ENCODE peak calls at places on chromosomes 4 and X, in seven cellular contexts. One of them, this sample, is unnamed.

GRCh38 chr4:168511780-168512467 is 15.1 kb downstream of the PALLD start:
- DNase-seq in psoas muscle: no peak
- DNase-seq in RWPE1: no peak
- DNase-seq in GM23248: no peak
- DNase-seq in right cardiac atrium: peak
- DNase-seq in heart right ventricle: no peak
- DNase-seq in colonic mucosa: no peak
- DNase-seq in this sample: no peak

GRCh38 chr4:129455462-129455861 is 359.5 kb downstream of the C4orf33 start:
- DNase-seq in heart right ventricle: no peak
- DNase-seq in RWPE1: no peak
- DNase-seq in GM23248: no peak
- DNase-seq in right cardiac atrium: no peak
- DNase-seq in colonic mucosa: no peak
- DNase-seq in psoas muscle: no peak
- DNase-seq in this sample: no peak

GRCh38 chrX:57445046-57445445 is 146.8 kb upstream of the ZXDB start:
- DNase-seq in colonic mucosa: no peak
- DNase-seq in heart right ventricle: no peak
- DNase-seq in RWPE1: no peak
- DNase-seq in psoas muscle: no peak
- DNase-seq in right cardiac atrium: no peak
- DNase-seq in GM23248: no peak
- DNase-seq in this sample: no peak

GRCh38 chr4:656651-657337 is 17.3 kb downstream of the ATP5ME start:
- DNase-seq in psoas muscle: no peak
- DNase-seq in right cardiac atrium: no peak
- DNase-seq in heart right ventricle: no peak
- DNase-seq in RWPE1: no peak
- DNase-seq in GM23248: peak
- DNase-seq in colonic mucosa: no peak
- DNase-seq in this sample: no peak

GRCh38 chr4:126591583-126591982 is 1041.2 kb upstream of the INTU start:
- DNase-seq in heart right ventricle: no peak
- DNase-seq in psoas muscle: no peak
- DNase-seq in right cardiac atrium: no peak
- DNase-seq in GM23248: peak
- DNase-seq in colonic mucosa: no peak
- DNase-seq in RWPE1: no peak
- DNase-seq in this sample: no peak

GRCh38 chr4:147940144-147940543 is 208.3 kb downstream of the ARHGAP10 start:
- DNase-seq in heart right ventricle: no peak
- DNase-seq in GM23248: no peak
- DNase-seq in colonic mucosa: no peak
- DNase-seq in psoas muscle: no peak
- DNase-seq in RWPE1: no peak
- DNase-seq in right cardiac atrium: peak
- DNase-seq in this sample: no peak

GRCh38 chr4:24419147-24420034 is 165.0 kb downstream of the DHX15 start:
- DNase-seq in right cardiac atrium: peak
- DNase-seq in GM23248: peak
- DNase-seq in psoas muscle: peak
- DNase-seq in RWPE1: peak
- DNase-seq in heart right ventricle: peak
- DNase-seq in colonic mucosa: peak
- DNase-seq in this sample: peak

GRCh38 chr4:153564630-153565525 is 98.7 kb downstream of the TMEM131L start:
- DNase-seq in RWPE1: no peak
- DNase-seq in colonic mucosa: peak
- DNase-seq in GM23248: peak
- DNase-seq in psoas muscle: no peak
- DNase-seq in heart right ventricle: no peak
- DNase-seq in right cardiac atrium: peak
- DNase-seq in this sample: no peak

GRCh38 chr4:10704050-10704810 is 19.7 kb upstream of the CLNK start:
- DNase-seq in colonic mucosa: no peak
- DNase-seq in GM23248: no peak
- DNase-seq in right cardiac atrium: no peak
- DNase-seq in heart right ventricle: no peak
- DNase-seq in RWPE1: no peak
- DNase-seq in psoas muscle: no peak
- DNase-seq in this sample: no peak

GRCh38 chr4:68718447-68719074 is 48.1 kb upstream of the UGT2B15 start:
- DNase-seq in RWPE1: no peak
- DNase-seq in psoas muscle: no peak
- DNase-seq in colonic mucosa: no peak
- DNase-seq in heart right ventricle: no peak
- DNase-seq in right cardiac atrium: no peak
- DNase-seq in GM23248: no peak
- DNase-seq in this sample: no peak

GRCh38 chr4:98203406-98204235 is 57.6 kb upstream of the RAP1GDS1 start:
- DNase-seq in GM23248: no peak
- DNase-seq in right cardiac atrium: no peak
- DNase-seq in RWPE1: no peak
- DNase-seq in colonic mucosa: no peak
- DNase-seq in heart right ventricle: no peak
- DNase-seq in psoas muscle: no peak
- DNase-seq in this sample: no peak

GRCh38 chrX:6679988-6680387 is 145.1 kb upstream of the VCX3A start:
- DNase-seq in RWPE1: no peak
- DNase-seq in colonic mucosa: no peak
- DNase-seq in GM23248: no peak
- DNase-seq in psoas muscle: no peak
- DNase-seq in heart right ventricle: no peak
- DNase-seq in right cardiac atrium: no peak
- DNase-seq in this sample: no peak

GRCh38 chrX:72038016-72038415 is 93.7 kb downstream of the RTL5 start:
- DNase-seq in RWPE1: no peak
- DNase-seq in psoas muscle: no peak
- DNase-seq in colonic mucosa: peak
- DNase-seq in right cardiac atrium: no peak
- DNase-seq in GM23248: no peak
- DNase-seq in heart right ventricle: no peak
- DNase-seq in this sample: no peak

GRCh38 chr4:40916218-40916555 is 166.4 kb downstream of the NSUN7 start:
- DNase-seq in colonic mucosa: no peak
- DNase-seq in heart right ventricle: no peak
- DNase-seq in RWPE1: no peak
- DNase-seq in psoas muscle: no peak
- DNase-seq in GM23248: peak
- DNase-seq in right cardiac atrium: no peak
- DNase-seq in this sample: no peak

GRCh38 chr4:142356797-142357196 is 489.3 kb downstream of the INPP4B start:
- DNase-seq in heart right ventricle: no peak
- DNase-seq in right cardiac atrium: no peak
- DNase-seq in psoas muscle: no peak
- DNase-seq in RWPE1: no peak
- DNase-seq in colonic mucosa: no peak
- DNase-seq in GM23248: no peak
- DNase-seq in this sample: no peak

GRCh38 chr4:83644677-83645639 is 109.0 kb downstream of the GPAT3 start:
- DNase-seq in heart right ventricle: no peak
- DNase-seq in psoas muscle: no peak
- DNase-seq in GM23248: peak
- DNase-seq in colonic mucosa: no peak
- DNase-seq in right cardiac atrium: no peak
- DNase-seq in RWPE1: peak
- DNase-seq in this sample: no peak

GRCh38 chr4:2932951-2933565 is 30.1 kb downstream of the NOP14 start:
- DNase-seq in RWPE1: no peak
- DNase-seq in right cardiac atrium: no peak
- DNase-seq in psoas muscle: no peak
- DNase-seq in heart right ventricle: peak
- DNase-seq in GM23248: peak
- DNase-seq in colonic mucosa: no peak
- DNase-seq in this sample: no peak

GRCh38 chr4:189305500-189305899 is 635.2 kb upstream of the FRG1 start:
- DNase-seq in RWPE1: no peak
- DNase-seq in colonic mucosa: no peak
- DNase-seq in psoas muscle: no peak
- DNase-seq in right cardiac atrium: no peak
- DNase-seq in GM23248: no peak
- DNase-seq in heart right ventricle: no peak
- DNase-seq in this sample: no peak

GRCh38 chrX:38513087-38513742 is 48.1 kb upstream of the TSPAN7 start:
- DNase-seq in colonic mucosa: no peak
- DNase-seq in RWPE1: no peak
- DNase-seq in GM23248: no peak
- DNase-seq in psoas muscle: peak
- DNase-seq in heart right ventricle: no peak
- DNase-seq in right cardiac atrium: no peak
- DNase-seq in this sample: no peak

GRCh38 chrX:48818098-48818497 is 8.2 kb upstream of the ERAS start:
- DNase-seq in colonic mucosa: no peak
- DNase-seq in RWPE1: no peak
- DNase-seq in right cardiac atrium: no peak
- DNase-seq in heart right ventricle: no peak
- DNase-seq in GM23248: no peak
- DNase-seq in psoas muscle: no peak
- DNase-seq in this sample: no peak

GRCh38 chr4:113674733-113675132 is 86.8 kb downstream of the CAMK2D start:
- DNase-seq in psoas muscle: no peak
- DNase-seq in RWPE1: no peak
- DNase-seq in colonic mucosa: no peak
- DNase-seq in GM23248: no peak
- DNase-seq in right cardiac atrium: no peak
- DNase-seq in heart right ventricle: no peak
- DNase-seq in this sample: no peak

GRCh38 chr4:41305486-41305885 is 48.8 kb downstream of the UCHL1 start:
- DNase-seq in right cardiac atrium: no peak
- DNase-seq in psoas muscle: no peak
- DNase-seq in GM23248: no peak
- DNase-seq in colonic mucosa: no peak
- DNase-seq in heart right ventricle: no peak
- DNase-seq in RWPE1: no peak
- DNase-seq in this sample: no peak

GRCh38 chr4:3523628-3524221 is 8.5 kb downstream of the LRPAP1 start:
- DNase-seq in psoas muscle: no peak
- DNase-seq in right cardiac atrium: no peak
- DNase-seq in RWPE1: no peak
- DNase-seq in colonic mucosa: no peak
- DNase-seq in GM23248: no peak
- DNase-seq in heart right ventricle: no peak
- DNase-seq in this sample: no peak

GRCh38 chr4:186659936-186660335 is 63.7 kb downstream of the FAT1 start:
- DNase-seq in colonic mucosa: no peak
- DNase-seq in heart right ventricle: no peak
- DNase-seq in RWPE1: no peak
- DNase-seq in right cardiac atrium: no peak
- DNase-seq in psoas muscle: no peak
- DNase-seq in GM23248: no peak
- DNase-seq in this sample: no peak

GRCh38 chrX:151488677-151489076 is 74.8 kb upstream of the PASD1 start:
- DNase-seq in heart right ventricle: no peak
- DNase-seq in colonic mucosa: no peak
- DNase-seq in right cardiac atrium: no peak
- DNase-seq in GM23248: peak
- DNase-seq in psoas muscle: no peak
- DNase-seq in RWPE1: peak
- DNase-seq in this sample: no peak

GRCh38 chr4:35138449-35138848 is 1105.9 kb downstream of the ARAP2 start:
- DNase-seq in colonic mucosa: no peak
- DNase-seq in GM23248: no peak
- DNase-seq in right cardiac atrium: no peak
- DNase-seq in psoas muscle: no peak
- DNase-seq in RWPE1: no peak
- DNase-seq in heart right ventricle: no peak
- DNase-seq in this sample: no peak

GRCh38 chr4:135371137-135371536 is 1169.5 kb upstream of the PABPC4L start:
- DNase-seq in GM23248: no peak
- DNase-seq in psoas muscle: no peak
- DNase-seq in right cardiac atrium: no peak
- DNase-seq in heart right ventricle: no peak
- DNase-seq in colonic mucosa: no peak
- DNase-seq in RWPE1: no peak
- DNase-seq in this sample: no peak

GRCh38 chr4:82493721-82494425 is 63.5 kb downstream of the ENOPH1 start:
- DNase-seq in colonic mucosa: no peak
- DNase-seq in right cardiac atrium: no peak
- DNase-seq in heart right ventricle: no peak
- DNase-seq in RWPE1: no peak
- DNase-seq in psoas muscle: no peak
- DNase-seq in GM23248: peak
- DNase-seq in this sample: no peak
- H3K27ac ChIP-seq in colonic mucosa: no peak
- H3K27ac ChIP-seq in right cardiac atrium: no peak
- H3K27ac ChIP-seq in heart right ventricle: no peak
- H3K27ac ChIP-seq in RWPE1: no peak
- H3K27ac ChIP-seq in psoas muscle: no peak
- H3K27ac ChIP-seq in GM23248: peak
- H3K27ac ChIP-seq in this sample: no peak

DNA sequence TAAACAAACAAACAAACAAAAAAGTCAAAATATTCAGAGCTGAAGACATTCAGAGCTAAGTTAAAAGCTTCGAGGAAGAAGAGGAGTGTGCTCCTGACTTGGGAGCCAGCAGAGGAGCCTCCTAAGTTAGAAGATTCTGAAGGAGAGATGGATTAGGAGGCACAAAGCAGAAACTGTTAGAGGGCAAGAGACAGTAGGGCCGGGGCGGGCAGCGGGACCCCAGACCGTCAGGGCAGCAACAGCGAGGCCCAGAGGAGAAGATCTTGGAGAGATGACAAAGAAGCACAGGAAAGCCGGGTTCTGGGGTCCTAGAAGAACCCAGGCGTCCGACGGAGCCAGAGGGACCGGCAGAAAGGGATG is 682 bp downstream of the KLHL13 start:
- DNase-seq in colonic mucosa: no peak
- DNase-seq in RWPE1: no peak
- DNase-seq in psoas muscle: no peak
- DNase-seq in GM23248: no peak
- DNase-seq in right cardiac atrium: no peak
- DNase-seq in heart right ventricle: peak
- DNase-seq in this sample: no peak
- H3K27ac ChIP-seq in colonic mucosa: no peak
- H3K27ac ChIP-seq in RWPE1: no peak
- H3K27ac ChIP-seq in psoas muscle: peak
- H3K27ac ChIP-seq in GM23248: no peak
- H3K27ac ChIP-seq in right cardiac atrium: peak
- H3K27ac ChIP-seq in heart right ventricle: peak
- H3K27ac ChIP-seq in this sample: no peak

GRCh38 chrX:130082244-130083106 is 27.8 kb downstream of the ELF4 start:
- DNase-seq in colonic mucosa: no peak
- DNase-seq in RWPE1: no peak
- DNase-seq in right cardiac atrium: peak
- DNase-seq in psoas muscle: peak
- DNase-seq in GM23248: peak
- DNase-seq in heart right ventricle: peak
- DNase-seq in this sample: no peak
- H3K27ac ChIP-seq in colonic mucosa: no peak
- H3K27ac ChIP-seq in RWPE1: peak
- H3K27ac ChIP-seq in right cardiac atrium: no peak
- H3K27ac ChIP-seq in psoas muscle: no peak
- H3K27ac ChIP-seq in GM23248: peak
- H3K27ac ChIP-seq in heart right ventricle: no peak
- H3K27ac ChIP-seq in this sample: no peak

DNA sequence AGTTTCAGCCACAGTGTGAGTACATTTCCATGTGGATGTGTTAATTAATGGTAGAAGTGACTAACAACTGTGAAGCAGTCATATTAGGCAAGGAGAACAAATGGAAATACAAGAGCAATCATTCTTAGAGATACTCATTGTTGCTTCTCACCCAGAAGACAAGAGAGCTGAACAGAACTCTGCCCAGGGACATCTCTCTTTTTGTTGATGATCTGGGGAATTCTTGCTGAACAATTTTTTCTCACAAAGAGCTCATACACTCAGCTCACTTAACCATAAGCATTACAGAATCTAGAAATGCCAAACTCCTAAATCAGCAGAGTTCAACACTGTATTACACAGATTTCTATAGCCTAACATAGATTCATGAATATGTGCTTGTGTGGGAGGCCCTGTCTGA is 150.1 kb downstream of the COMMD8 start:
- DNase-seq in RWPE1: no peak
- DNase-seq in GM23248: no peak
- DNase-seq in right cardiac atrium: no peak
- DNase-seq in heart right ventricle: no peak
- DNase-seq in colonic mucosa: no peak
- DNase-seq in psoas muscle: no peak
- DNase-seq in this sample: no peak
- H3K27ac ChIP-seq in RWPE1: no peak
- H3K27ac ChIP-seq in GM23248: no peak
- H3K27ac ChIP-seq in right cardiac atrium: no peak
- H3K27ac ChIP-seq in heart right ventricle: no peak
- H3K27ac ChIP-seq in colonic mucosa: no peak
- H3K27ac ChIP-seq in psoas muscle: no peak
- H3K27ac ChIP-seq in this sample: no peak